ENCODE peak calls at places on chromosomes 3 and 15, in four cellular contexts. S is AG10803; W is effector memory CD4-positive, alpha-beta T cell; X is GM23248. G is an unnamed sample.

GRCh38 chr3:13135251-13135810 is 62.1 kb upstream of the IQSEC1 start:
- DNase-seq in S (no peak), W (no peak), X (no peak), G (no peak)

GRCh38 chr3:169939751-169940150 is 26.9 kb upstream of the SEC62 start:
- DNase-seq in S (no peak), W (no peak), X (no peak), G (no peak)

GRCh38 chr15:49718234-49718633 is 97.4 kb downstream of the DTWD1 start:
- DNase-seq in S (peak), W (no peak), X (peak), G (no peak)

GRCh38 chr3:16113704-16114103 is 60.8 kb upstream of the GALNT15 start:
- DNase-seq in S (peak), W (no peak), X (peak), G (no peak)

GRCh38 chr3:87186631-87187159 is 40.4 kb upstream of the CHMP2B start:
- DNase-seq in S (no peak), W (no peak), X (peak), G (no peak)

GRCh38 chr3:188711898-188712256 is 459.9 kb upstream of the TPRG1 start:
- DNase-seq in S (no peak), W (no peak), X (no peak), G (no peak)

GRCh38 chr3:147816770-147817169 is 407.6 kb downstream of the ZIC1 start:
- DNase-seq in S (no peak), W (no peak), X (peak), G (no peak)

GRCh38 chr3:111904376-111905241 is 45.5 kb downstream of the PHLDB2 start:
- DNase-seq in S (peak), W (no peak), X (peak), G (no peak)

GRCh38 chr3:4895848-4896247 is 83.4 kb upstream of the BHLHE40 start:
- DNase-seq in S (peak), W (no peak), X (peak), G (no peak)

GRCh38 chr3:171792549-171792948 is 17.7 kb downstream of the PLD1 start:
- DNase-seq in S (no peak), W (no peak), X (no peak), G (no peak)

GRCh38 chr3:57559526-57559925 is 3.5 kb downstream of the PDE12 start:
- DNase-seq in S (peak), W (no peak), X (peak), G (no peak)

GRCh38 chr3:14364580-14365292 is 37.7 kb upstream of the SLC6A6 start:
- DNase-seq in S (no peak), W (no peak), X (no peak), G (no peak)

G was measured in Jurkat, Clone E6-1.